ENCODE peak calls at places on chromosomes 12 and 14, in seven cellular contexts. One of them, this sample, is unnamed.

GRCh38 chr12:94265521-94265920 is 117.1 kb downstream of the PLXNC1 start:
- DNase-seq in lung: no peak
- DNase-seq in cardiac muscle cell: no peak
- DNase-seq in ascending aorta: no peak
- DNase-seq in pancreas: no peak
- DNase-seq in esophagus squamous epithelium: no peak
- DNase-seq in OCI-LY7: no peak
- DNase-seq in this sample: no peak

GRCh38 chr12:52949413-52950331 is 754 bp downstream of the KRT18 start:
- DNase-seq in OCI-LY7: no peak
- DNase-seq in lung: peak; percentile 80
- DNase-seq in cardiac muscle cell: peak; percentile 94
- DNase-seq in pancreas: no peak
- DNase-seq in ascending aorta: no peak
- DNase-seq in esophagus squamous epithelium: no peak
- DNase-seq in this sample: no peak

GRCh38 chr12:87939182-87939581 is 90.0 kb downstream of the C12orf50 start:
- DNase-seq in cardiac muscle cell: no peak
- DNase-seq in esophagus squamous epithelium: no peak
- DNase-seq in ascending aorta: no peak
- DNase-seq in lung: no peak
- DNase-seq in pancreas: no peak
- DNase-seq in OCI-LY7: no peak
- DNase-seq in this sample: no peak

GRCh38 chr12:39205969-39206368 is 237.0 kb downstream of the KIF21A start:
- DNase-seq in ascending aorta: no peak
- DNase-seq in cardiac muscle cell: no peak
- DNase-seq in pancreas: no peak
- DNase-seq in lung: no peak
- DNase-seq in OCI-LY7: peak; percentile 16
- DNase-seq in esophagus squamous epithelium: no peak
- DNase-seq in this sample: no peak

GRCh38 chr14:50067723-50068495 is 48.5 kb downstream of the VCPKMT start:
- DNase-seq in ascending aorta: no peak
- DNase-seq in pancreas: no peak
- DNase-seq in esophagus squamous epithelium: no peak
- DNase-seq in OCI-LY7: no peak
- DNase-seq in cardiac muscle cell: peak; percentile 71
- DNase-seq in lung: no peak
- DNase-seq in this sample: no peak

GRCh38 chr14:60867503-60868172 is 113.2 kb downstream of the TRMT5 start:
- DNase-seq in pancreas: no peak
- DNase-seq in ascending aorta: no peak
- DNase-seq in OCI-LY7: no peak
- DNase-seq in lung: no peak
- DNase-seq in cardiac muscle cell: no peak
- DNase-seq in esophagus squamous epithelium: no peak
- DNase-seq in this sample: no peak

GRCh38 chr12:12798480-12798879 is 13.0 kb downstream of the APOLD1 start:
- DNase-seq in lung: no peak
- DNase-seq in OCI-LY7: no peak
- DNase-seq in esophagus squamous epithelium: no peak
- DNase-seq in cardiac muscle cell: no peak
- DNase-seq in pancreas: no peak
- DNase-seq in ascending aorta: no peak
- DNase-seq in this sample: no peak

GRCh38 chr12:96420255-96420930 is 20.2 kb upstream of the CDK17 start:
- DNase-seq in cardiac muscle cell: peak; percentile 37
- DNase-seq in esophagus squamous epithelium: no peak
- DNase-seq in pancreas: no peak
- DNase-seq in OCI-LY7: no peak
- DNase-seq in ascending aorta: no peak
- DNase-seq in lung: no peak
- DNase-seq in this sample: no peak

GRCh38 chr12:95473440-95473946 is 459 bp upstream of the METAP2 start:
- DNase-seq in esophagus squamous epithelium: no peak
- DNase-seq in cardiac muscle cell: peak; percentile 48
- DNase-seq in lung: peak; percentile 47
- DNase-seq in ascending aorta: no peak
- DNase-seq in pancreas: no peak
- DNase-seq in OCI-LY7: peak; percentile 62
- DNase-seq in this sample: peak; percentile 25

GRCh38 chr14:69489495-69489894 is 5.0 kb downstream of the PLEKHD1 start:
- DNase-seq in lung: no peak
- DNase-seq in cardiac muscle cell: no peak
- DNase-seq in ascending aorta: no peak
- DNase-seq in OCI-LY7: no peak
- DNase-seq in pancreas: no peak
- DNase-seq in esophagus squamous epithelium: no peak
- DNase-seq in this sample: no peak

GRCh38 chr14:89681086-89682018 is 264.3 kb upstream of the FOXN3 start:
- DNase-seq in OCI-LY7: peak; percentile 7
- DNase-seq in pancreas: no peak
- DNase-seq in cardiac muscle cell: no peak
- DNase-seq in lung: no peak
- DNase-seq in esophagus squamous epithelium: no peak
- DNase-seq in ascending aorta: no peak
- DNase-seq in this sample: no peak

GRCh38 chr14:101962503-101962874 is 1.9 kb upstream of the DYNC1H1 start:
- DNase-seq in esophagus squamous epithelium: no peak
- DNase-seq in lung: peak; percentile 54
- DNase-seq in cardiac muscle cell: peak; percentile 86
- DNase-seq in pancreas: peak; percentile 77
- DNase-seq in ascending aorta: no peak
- DNase-seq in OCI-LY7: no peak
- DNase-seq in this sample: peak; percentile 96

GRCh38 chr14:60164717-60165546 is at the start of gene DHRS7:
- DNase-seq in lung: peak; percentile 84
- DNase-seq in esophagus squamous epithelium: no peak
- DNase-seq in pancreas: peak; percentile 92
- DNase-seq in cardiac muscle cell: peak; percentile 87
- DNase-seq in OCI-LY7: peak; percentile 88
- DNase-seq in ascending aorta: peak; percentile 39
- DNase-seq in this sample: peak; percentile 89

GRCh38 chr12:89450922-89451321 is 73.7 kb downstream of the GALNT4 start:
- DNase-seq in esophagus squamous epithelium: no peak
- DNase-seq in OCI-LY7: no peak
- DNase-seq in cardiac muscle cell: peak; percentile 89
- DNase-seq in lung: no peak
- DNase-seq in pancreas: no peak
- DNase-seq in ascending aorta: no peak
- DNase-seq in this sample: no peak

GRCh38 chr12:82461393-82461792 is 103.1 kb downstream of the METTL25 start:
- DNase-seq in pancreas: no peak
- DNase-seq in lung: no peak
- DNase-seq in OCI-LY7: no peak
- DNase-seq in ascending aorta: no peak
- DNase-seq in esophagus squamous epithelium: no peak
- DNase-seq in cardiac muscle cell: no peak
- DNase-seq in this sample: no peak

GRCh38 chr14:31208546-31209424 is 1.2 kb upstream of the HECTD1 start:
- DNase-seq in OCI-LY7: no peak
- DNase-seq in cardiac muscle cell: no peak
- DNase-seq in esophagus squamous epithelium: no peak
- DNase-seq in pancreas: no peak
- DNase-seq in ascending aorta: no peak
- DNase-seq in lung: no peak
- DNase-seq in this sample: peak; percentile 9

GRCh38 chr14:48398675-48399282 is 723.4 kb upstream of the MDGA2 start:
- DNase-seq in cardiac muscle cell: peak; percentile 36
- DNase-seq in pancreas: no peak
- DNase-seq in esophagus squamous epithelium: no peak
- DNase-seq in OCI-LY7: peak; percentile 58
- DNase-seq in lung: no peak
- DNase-seq in ascending aorta: no peak
- DNase-seq in this sample: peak; percentile 36

GRCh38 chr12:6057693-6058092 is 66.8 kb downstream of the VWF start:
- DNase-seq in OCI-LY7: no peak
- DNase-seq in esophagus squamous epithelium: no peak
- DNase-seq in ascending aorta: no peak
- DNase-seq in pancreas: no peak
- DNase-seq in lung: no peak
- DNase-seq in cardiac muscle cell: no peak
- DNase-seq in this sample: no peak

GRCh38 chr12:28253175-28253641 is 63.0 kb downstream of the CCDC91 start:
- DNase-seq in lung: no peak
- DNase-seq in pancreas: no peak
- DNase-seq in cardiac muscle cell: no peak
- DNase-seq in esophagus squamous epithelium: no peak
- DNase-seq in OCI-LY7: no peak
- DNase-seq in ascending aorta: no peak
- DNase-seq in this sample: no peak

DNA sequence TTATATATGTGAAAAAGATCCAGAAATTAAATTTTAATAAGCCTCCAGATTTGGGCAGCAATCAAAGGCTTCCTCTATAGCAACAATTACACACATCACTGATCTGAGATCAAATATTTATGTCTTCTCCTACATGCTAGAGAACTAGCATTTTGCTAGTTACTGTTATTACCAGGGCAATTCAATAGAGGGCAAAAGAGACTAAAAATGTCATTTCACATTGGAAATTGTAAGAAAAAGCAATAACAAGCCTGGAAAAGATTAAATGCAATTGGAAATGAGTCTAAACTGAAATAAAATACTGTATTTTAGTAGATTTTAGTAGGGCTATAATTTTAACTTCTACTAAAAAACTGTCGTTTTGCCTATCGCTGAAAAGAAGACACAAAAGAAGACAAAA is 32.6 kb upstream of the ANO6 start:
- DNase-seq in lung: no peak
- DNase-seq in ascending aorta: no peak
- DNase-seq in cardiac muscle cell: peak; percentile 40
- DNase-seq in pancreas: no peak
- DNase-seq in esophagus squamous epithelium: no peak
- DNase-seq in OCI-LY7: peak; percentile 5
- DNase-seq in this sample: no peak
- TF ChIP-seq CTCF in lung: no peak
- TF ChIP-seq CTCF in ascending aorta: peak; percentile 67
- TF ChIP-seq CTCF in cardiac muscle cell: peak; percentile 50
- TF ChIP-seq CTCF in pancreas: no peak
- TF ChIP-seq CTCF in esophagus squamous epithelium: no peak
- TF ChIP-seq CTCF in OCI-LY7: peak; percentile 61
- TF ChIP-seq CTCF in this sample: peak; percentile 41

GRCh38 chr12:1837541-1838206 is 17.3 kb downstream of the LRTM2 start:
- DNase-seq in pancreas: peak; percentile 39
- DNase-seq in cardiac muscle cell: peak; percentile 12
- DNase-seq in esophagus squamous epithelium: no peak
- DNase-seq in ascending aorta: no peak
- DNase-seq in OCI-LY7: no peak
- DNase-seq in lung: no peak
- DNase-seq in this sample: no peak

GRCh38 chr12:1836854-1837411 is 16.6 kb downstream of the LRTM2 start:
- DNase-seq in OCI-LY7: no peak
- DNase-seq in lung: no peak
- DNase-seq in esophagus squamous epithelium: no peak
- DNase-seq in ascending aorta: no peak
- DNase-seq in cardiac muscle cell: no peak
- DNase-seq in pancreas: peak; percentile 46
- DNase-seq in this sample: peak; percentile 72

GRCh38 chr12:1839464-1839863 is 19.1 kb downstream of the LRTM2 start:
- DNase-seq in pancreas: peak; percentile 30
- DNase-seq in esophagus squamous epithelium: no peak
- DNase-seq in cardiac muscle cell: no peak
- DNase-seq in OCI-LY7: no peak
- DNase-seq in ascending aorta: no peak
- DNase-seq in lung: no peak
- DNase-seq in this sample: no peak

GRCh38 chr12:1838994-1839365 is 18.6 kb downstream of the LRTM2 start:
- DNase-seq in lung: no peak
- DNase-seq in ascending aorta: no peak
- DNase-seq in OCI-LY7: no peak
- DNase-seq in cardiac muscle cell: no peak
- DNase-seq in pancreas: peak; percentile 41
- DNase-seq in esophagus squamous epithelium: no peak
- DNase-seq in this sample: no peak

DNA sequence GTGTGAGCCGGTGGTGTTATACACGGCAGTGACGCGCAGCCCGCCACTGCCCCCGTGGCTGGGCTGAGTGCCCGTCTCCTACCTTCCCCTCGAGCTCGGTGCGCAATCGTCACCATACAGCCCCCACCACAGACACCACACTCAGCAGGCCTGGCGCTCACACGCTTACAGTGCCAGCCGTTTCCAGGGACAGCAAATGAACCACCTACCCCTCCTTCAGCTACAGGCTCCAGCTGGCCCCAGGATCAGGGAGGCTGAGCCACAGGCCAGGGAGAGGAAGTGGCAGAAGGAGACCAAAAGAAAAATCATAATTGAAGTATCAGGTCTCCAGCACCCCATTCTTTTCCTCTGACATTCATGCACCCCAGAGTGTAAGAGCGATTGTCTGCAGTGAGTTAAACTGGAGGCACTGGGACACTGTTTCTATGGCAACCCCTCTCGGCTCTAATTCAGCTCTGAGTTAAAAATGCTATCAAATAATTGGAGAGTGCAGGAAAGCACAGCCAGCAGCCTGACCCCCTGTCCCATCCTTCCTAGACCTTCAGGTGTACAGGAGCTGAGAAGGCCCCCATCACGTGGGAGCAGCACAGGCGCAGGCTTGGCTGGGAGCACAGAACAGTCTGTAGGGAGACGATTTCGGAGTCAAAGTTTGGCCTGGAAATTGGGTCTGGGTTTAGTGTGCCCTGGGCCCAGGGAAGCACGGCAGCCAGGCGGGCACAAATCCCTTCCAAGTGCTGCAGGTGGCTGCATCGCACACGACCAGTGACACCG is 18.0 kb downstream of the LRTM2 start:
- DNase-seq in lung: no peak
- DNase-seq in pancreas: peak; percentile 41
- DNase-seq in OCI-LY7: no peak
- DNase-seq in esophagus squamous epithelium: no peak
- DNase-seq in cardiac muscle cell: no peak
- DNase-seq in ascending aorta: no peak
- DNase-seq in this sample: peak; percentile 30
- H3K4me1 ChIP-seq in lung: no peaks in the 10 kb centered on the region
- H3K4me1 ChIP-seq in pancreas: no peaks in the 10 kb centered on the region
- H3K4me1 ChIP-seq in OCI-LY7: no peaks in the 10 kb centered on the region
- H3K4me1 ChIP-seq in esophagus squamous epithelium: no peaks in the 10 kb centered on the region
- H3K4me1 ChIP-seq in cardiac muscle cell: no peaks in the 10 kb centered on the region
- H3K4me1 ChIP-seq in ascending aorta: no peaks in the 10 kb centered on the region
- H3K4me1 ChIP-seq in this sample: peaks cover 17% of the 10 kb centered on the region

DNA sequence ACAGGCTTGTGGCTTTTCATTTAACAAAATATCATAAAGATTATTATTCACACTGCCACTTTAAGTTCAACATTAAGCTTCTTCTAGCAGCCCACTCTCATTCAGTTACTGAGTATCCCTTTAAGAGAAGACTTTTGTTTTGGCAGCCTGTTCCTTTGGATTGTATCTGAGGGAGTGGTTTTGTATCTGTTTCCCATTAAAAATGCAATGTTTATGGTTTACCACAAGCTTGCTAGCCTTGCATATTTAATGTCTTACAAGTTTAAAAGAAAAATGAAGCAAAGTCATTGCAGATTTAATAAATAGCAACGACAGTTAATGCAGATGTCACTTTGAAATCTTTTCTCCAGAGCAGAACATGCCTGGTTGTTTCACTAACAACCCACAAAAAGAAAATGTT is 2.0 kb downstream of the DCN start:
- DNase-seq in cardiac muscle cell: peak; percentile 85
- DNase-seq in ascending aorta: no peak
- DNase-seq in pancreas: no peak
- DNase-seq in esophagus squamous epithelium: no peak
- DNase-seq in lung: no peak
- DNase-seq in OCI-LY7: no peak
- DNase-seq in this sample: no peak
- H3K4me3 ChIP-seq in cardiac muscle cell: no peak overlapping the region
- H3K4me3 ChIP-seq in ascending aorta: peak overlapping the region; percentile 13
- H3K4me3 ChIP-seq in pancreas: no peak overlapping the region
- H3K4me3 ChIP-seq in esophagus squamous epithelium: peak overlapping the region; percentile 62
- H3K4me3 ChIP-seq in lung: no peak overlapping the region
- H3K4me3 ChIP-seq in OCI-LY7: no peak overlapping the region
- H3K4me3 ChIP-seq in this sample: peak overlapping the region; percentile 34

GRCh38 chr12:45727301-45727993 is 2.1 kb upstream of the ARID2 start:
- DNase-seq in esophagus squamous epithelium: peak; percentile 77
- DNase-seq in lung: peak; percentile 93
- DNase-seq in cardiac muscle cell: peak; percentile 99
- DNase-seq in ascending aorta: peak; percentile 86
- DNase-seq in pancreas: peak; percentile 88
- DNase-seq in OCI-LY7: peak; percentile 98
- DNase-seq in this sample: peak; percentile 97
- TF ChIP-seq CTCF in esophagus squamous epithelium: no peak
- TF ChIP-seq CTCF in lung: no peak
- TF ChIP-seq CTCF in cardiac muscle cell: no peak
- TF ChIP-seq CTCF in ascending aorta: no peak
- TF ChIP-seq CTCF in pancreas: no peak
- TF ChIP-seq CTCF in OCI-LY7: no peak
- TF ChIP-seq CTCF in this sample: no peak